ENCODE peak calls at places on chromosomes 3 and 15, in seven cellular contexts. T is glutamatergic neuron, U is Panc1, B is epithelial cell of esophagus, S is right atrium auricular region, K is brain microvascular endothelial cell, N is ovary. Q is an unnamed sample.

GRCh38 chr3:186352369-186352768 is 9.7 kb downstream of the DGKG start:
- DNase-seq in U (no peak), B (no peak), K (no peak), T (no peak), S (peak), N (no peak), Q (no peak)

GRCh38 chr15:35290301-35290721 is 205.2 kb upstream of the NANOGP8 start:
- DNase-seq in S (no peak), T (no peak), B (peak), N (no peak), U (no peak), K (no peak), Q (no peak)

GRCh38 chr3:109563149-109563548 is 225.8 kb upstream of the DPPA4 start:
- DNase-seq in K (no peak), N (no peak), S (no peak), T (no peak), U (no peak), B (no peak), Q (no peak)

GRCh38 chr15:82540984-82541431 is 751 bp upstream of the RPS17 start:
- DNase-seq in N (peak), S (no peak), K (no peak), U (no peak), T (peak), B (peak), Q (no peak)

GRCh38 chr3:101484805-101485620 is 28.0 kb downstream of the SENP7 start:
- DNase-seq in N (no peak), S (no peak), U (no peak), T (no peak), B (peak), K (peak), Q (no peak)

GRCh38 chr3:170585937-170586310 is at the start of gene SLC7A14:
- DNase-seq in N (no peak), B (no peak), T (peak), K (peak), U (no peak), S (no peak), Q (no peak)

GRCh38 chr3:42700366-42701288 is 2.0 kb downstream of the HHATL start:
- DNase-seq in B (no peak), S (peak), K (no peak), U (no peak), T (no peak), N (no peak), Q (no peak)

GRCh38 chr3:45180051-45180450 is 33.9 kb upstream of the CDCP1 start:
- DNase-seq in K (peak), S (no peak), T (no peak), N (no peak), B (peak), U (no peak), Q (no peak)

GRCh38 chr3:137647179-137647578 is 116.9 kb upstream of the SOX14 start:
- DNase-seq in U (no peak), N (no peak), T (peak), S (no peak), K (no peak), B (no peak), Q (no peak)
- TF ChIP-seq CTCF in U (no peak), N (no peak), T (no peak), S (no peak), K (no peak), B (no peak), Q (no peak)

GRCh38 chr3:139572847-139573672 is 33.5 kb upstream of the RBP1 start:
- DNase-seq in U (no peak), K (no peak), S (no peak), B (peak), N (no peak), T (no peak), Q (no peak)

GRCh38 chr3:139577899-139578298 is 38.4 kb upstream of the RBP1 start:
- DNase-seq in K (no peak), N (no peak), S (no peak), B (no peak), U (no peak), T (no peak), Q (no peak)

GRCh38 chr3:139571744-139572143 is 32.2 kb upstream of the RBP1 start:
- DNase-seq in K (no peak), B (no peak), T (no peak), N (no peak), U (no peak), S (no peak), Q (no peak)

GRCh38 chr3:139578783-139579182 is 39.2 kb upstream of the RBP1 start:
- DNase-seq in T (no peak), S (no peak), K (no peak), B (no peak), N (no peak), U (no peak), Q (no peak)

DNA sequence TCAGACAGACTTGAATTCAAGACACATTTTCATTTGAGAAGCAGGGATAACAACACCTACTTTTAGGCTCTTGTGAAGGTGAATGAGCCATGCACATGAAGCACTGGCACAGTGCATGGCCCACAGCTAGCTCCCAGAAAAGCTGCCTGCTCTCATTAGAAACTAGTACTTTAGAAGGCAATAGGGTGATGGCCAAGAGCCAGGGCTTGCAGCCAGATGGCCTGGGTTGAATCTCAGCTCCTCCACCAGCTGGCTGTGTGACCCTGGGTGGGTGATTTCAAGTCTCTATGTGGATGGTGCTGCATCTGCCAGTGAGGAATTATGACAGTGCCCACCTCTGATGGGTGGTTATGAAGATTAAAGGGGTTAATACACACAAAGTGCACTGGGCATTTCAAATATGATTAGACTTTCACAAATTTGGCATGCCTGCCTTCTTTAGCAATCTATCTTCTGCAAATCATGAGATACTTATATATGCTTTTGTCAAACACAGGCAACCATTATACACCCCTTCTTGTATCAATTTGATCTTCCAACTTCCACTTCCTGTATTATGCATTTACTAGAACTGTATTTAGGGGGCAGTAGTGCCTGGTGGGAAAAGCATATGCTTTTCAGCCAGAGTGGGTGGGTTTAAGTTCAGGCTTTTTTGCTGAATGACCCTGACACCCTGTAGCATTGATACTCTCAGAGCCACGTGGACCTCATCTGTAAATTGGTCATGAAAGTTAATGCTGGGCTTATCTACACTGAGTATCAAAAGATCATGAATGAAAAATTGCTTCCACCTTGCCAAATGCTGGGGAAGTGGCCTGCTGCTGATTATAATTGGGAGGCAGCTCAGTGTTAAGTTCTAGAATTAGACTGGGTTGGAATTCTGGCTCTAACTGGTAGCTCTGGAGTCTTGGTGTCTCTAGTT is 34.7 kb upstream of the RBP1 start:
- DNase-seq in U (no peak), T (no peak), B (no peak), K (no peak), S (no peak), N (peak), Q (no peak)
- TF ChIP-seq CTCF in U (peak), T (no peak), B (no peak), K (peak), S (no peak), N (no peak), Q (no peak)

DNA sequence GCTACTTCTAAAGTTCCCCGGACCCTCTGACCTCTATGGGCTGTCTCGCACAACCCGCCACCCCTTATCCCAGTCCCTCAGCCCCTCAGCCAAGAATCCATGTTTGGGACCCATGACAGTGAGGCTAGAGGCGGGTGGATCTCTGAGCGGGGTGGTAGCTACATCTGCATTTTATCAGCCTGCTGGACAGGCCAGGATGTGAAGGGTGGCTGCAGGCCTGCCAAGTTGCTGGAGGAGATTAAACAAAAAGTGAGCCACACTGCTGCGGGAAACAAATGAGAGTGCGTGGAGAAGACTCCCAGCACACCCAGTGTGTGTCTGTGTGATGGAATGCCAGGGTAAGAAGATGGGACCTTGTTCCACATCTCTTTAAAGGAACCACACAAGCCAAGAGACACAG is 51.1 kb upstream of the SPATA12 start:
- DNase-seq in N (no peak), T (no peak), S (no peak), U (no peak), K (no peak), B (no peak), Q (no peak)
- TF ChIP-seq CTCF in N (no peak), T (no peak), S (no peak), U (no peak), K (no peak), B (no peak), Q (no peak)

GRCh38 chr15:57477736-57478522 is 101.6 kb downstream of the CGNL1 start:
- DNase-seq in T (no peak), U (no peak), K (no peak), N (no peak), B (no peak), S (no peak), Q (peak)
- TF ChIP-seq CTCF in T (no peak), U (no peak), K (no peak), N (no peak), B (no peak), S (no peak), Q (no peak)

GRCh38 chr3:176214758-176215157 is 982.5 kb downstream of the TBL1XR1 start:
- DNase-seq in K (no peak), S (no peak), N (no peak), U (no peak), B (no peak), T (no peak), Q (no peak)

GRCh38 chr3:176206809-176207208 is 990.5 kb downstream of the TBL1XR1 start:
- DNase-seq in T (no peak), U (no peak), S (no peak), N (no peak), K (no peak), B (no peak), Q (no peak)

GRCh38 chr3:176208915-176209314 is 988.4 kb downstream of the TBL1XR1 start:
- DNase-seq in T (no peak), S (no peak), U (no peak), B (peak), N (no peak), K (no peak), Q (no peak)
- TF ChIP-seq CTCF in T (no peak), S (no peak), U (no peak), B (no peak), N (no peak), K (no peak), Q (no peak)

GRCh38 chr3:138329984-138330293 is 288 bp upstream of the NME9 start:
- DNase-seq in T (no peak), N (no peak), B (no peak), S (no peak), U (no peak), K (no peak), Q (no peak)

GRCh38 chr3:138331143-138331894 is 1.7 kb upstream of the NME9 start:
- DNase-seq in B (no peak), K (peak), N (no peak), U (no peak), S (no peak), T (no peak), Q (no peak)

GRCh38 chr3:138329127-138329983 is at the start of gene NME9:
- DNase-seq in K (peak), S (peak), T (peak), N (peak), U (peak), B (peak), Q (peak)

GRCh38 chr3:138334608-138335007 is 5.0 kb upstream of the NME9 start:
- DNase-seq in T (no peak), B (no peak), K (no peak), U (no peak), S (no peak), N (no peak), Q (no peak)

DNA sequence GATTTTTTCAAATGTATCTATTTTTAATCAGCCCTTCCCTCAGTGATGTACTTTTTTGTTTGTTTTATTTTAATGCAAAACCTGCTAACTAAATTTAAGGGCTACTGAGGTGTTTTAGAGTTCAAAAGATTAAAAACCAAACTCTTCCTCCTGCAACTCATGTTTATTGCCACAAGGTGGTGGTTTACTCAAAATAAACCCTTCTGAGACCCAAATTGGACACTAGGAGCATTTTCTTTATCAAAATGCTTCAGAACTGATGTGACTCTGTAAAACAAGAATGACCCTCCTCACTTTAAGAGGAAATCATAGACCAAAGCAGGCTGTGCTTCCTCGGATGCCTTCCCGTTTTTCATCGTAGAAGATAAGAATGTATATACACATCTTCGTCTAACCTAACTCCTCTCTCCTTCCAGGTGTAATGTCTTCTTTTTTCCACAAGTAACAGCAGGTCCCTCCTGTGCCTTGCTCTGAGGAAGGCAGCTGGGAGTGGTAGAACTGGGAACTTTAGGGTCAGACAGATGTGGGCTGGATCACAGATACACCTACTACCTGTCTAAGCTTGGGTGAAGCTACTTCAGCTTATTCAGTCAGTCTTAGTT is 2.9 kb upstream of the NME9 start:
- DNase-seq in T (no peak), U (peak), B (peak), K (peak), S (no peak), N (no peak), Q (no peak)
- TF ChIP-seq CTCF in T (peak), U (peak), B (peak), K (peak), S (peak), N (peak), Q (peak)

GRCh38 chr3:173135059-173135458 is 6.0 kb downstream of the SPATA16 start:
- DNase-seq in B (no peak), U (no peak), N (no peak), T (no peak), S (no peak), K (no peak), Q (no peak)
- TF ChIP-seq CTCF in B (no peak), U (no peak), N (no peak), T (no peak), S (no peak), K (no peak), Q (no peak)

DNA sequence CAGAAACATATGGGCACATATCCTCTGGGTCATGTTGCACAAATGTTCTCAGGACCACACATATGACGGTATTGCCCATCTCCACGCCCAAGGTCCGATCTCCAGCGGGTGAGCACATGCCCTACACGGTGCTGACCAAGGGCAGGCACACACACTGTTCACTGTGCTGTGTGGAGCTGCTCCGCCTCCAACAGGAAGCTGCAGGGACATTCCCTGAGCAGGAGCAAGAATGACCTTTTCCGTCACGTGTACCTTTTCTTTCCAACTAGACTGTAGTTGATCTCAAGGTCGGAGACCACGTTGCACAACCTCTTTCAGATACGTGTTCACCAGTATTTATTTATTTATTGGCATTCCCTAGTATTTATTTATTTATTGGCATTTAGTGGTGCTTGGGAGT is 41.7 kb upstream of the B3GNT5 start:
- DNase-seq in K (no peak), S (no peak), B (no peak), T (no peak), U (no peak), N (no peak), Q (no peak)
- TF ChIP-seq CTCF in K (no peak), S (no peak), B (no peak), T (no peak), U (no peak), N (no peak), Q (no peak)

DNA sequence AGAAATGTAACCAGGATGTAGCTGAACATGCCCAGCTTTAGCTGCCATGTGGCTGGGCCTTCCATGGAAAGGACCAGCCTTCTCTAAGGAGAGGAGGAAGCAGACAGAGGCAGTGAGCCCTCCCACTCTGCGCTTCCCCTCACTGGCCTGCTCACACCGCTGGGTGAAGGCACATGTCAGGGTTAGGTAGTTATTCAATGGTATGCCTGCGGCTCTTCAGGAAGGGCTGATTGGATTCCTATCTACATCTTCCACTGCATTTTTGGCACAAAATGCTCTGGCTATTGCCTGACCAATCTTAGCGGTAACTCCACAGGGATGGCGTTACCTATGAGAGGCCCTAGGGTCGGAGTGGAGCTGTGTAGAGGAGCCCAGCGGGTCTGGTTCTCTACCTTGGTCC is 24.0 kb downstream of the SNX33 start:
- DNase-seq in U (no peak), S (no peak), N (no peak), B (no peak), T (no peak), K (no peak), Q (no peak)
- TF ChIP-seq CTCF in U (no peak), S (no peak), N (no peak), B (no peak), T (no peak), K (no peak), Q (no peak)

Q was measured in progenitor cell of endocrine pancreas.